ENCODE peak calls at places on chromosome 6, in ten cellular contexts. One of them, this sample, is unnamed. For H3K9me3, the result is how much of the 10 kb centered on the place peaks cover.

GRCh38 chr6:90212274-90212673 is 84.4 kb downstream of the BACH2 start:
- DNase-seq in H9: no peak
- DNase-seq in pancreas: no peak
- DNase-seq in adrenal gland: no peak
- DNase-seq in kidney: no peak
- DNase-seq in sigmoid colon: no peak
- DNase-seq in A549: no peak
- DNase-seq in right lobe of liver: no peak
- DNase-seq in neural progenitor cell: no peak
- DNase-seq in AG04450: no peak
- DNase-seq in this sample: no peak

GRCh38 chr6:20919677-20920385 is 385.6 kb downstream of the CDKAL1 start:
- DNase-seq in H9: no peak
- DNase-seq in pancreas: no peak
- DNase-seq in adrenal gland: no peak
- DNase-seq in kidney: no peak
- DNase-seq in sigmoid colon: no peak
- DNase-seq in A549: no peak
- DNase-seq in right lobe of liver: no peak
- DNase-seq in neural progenitor cell: no peak
- DNase-seq in AG04450: no peak
- DNase-seq in this sample: no peak

GRCh38 chr6:11042750-11043551 is 1.2 kb downstream of the ELOVL2 start:
- DNase-seq in H9: no peak
- DNase-seq in pancreas: no peak
- DNase-seq in adrenal gland: no peak
- DNase-seq in kidney: no peak
- DNase-seq in sigmoid colon: no peak
- DNase-seq in A549: no peak
- DNase-seq in right lobe of liver: no peak
- DNase-seq in neural progenitor cell: peak
- DNase-seq in AG04450: no peak
- DNase-seq in this sample: peak

GRCh38 chr6:71410164-71410566 is 121.6 kb downstream of the OGFRL1 start:
- DNase-seq in H9: no peak
- DNase-seq in pancreas: no peak
- DNase-seq in adrenal gland: no peak
- DNase-seq in kidney: no peak
- DNase-seq in sigmoid colon: no peak
- DNase-seq in A549: peak
- DNase-seq in right lobe of liver: no peak
- DNase-seq in neural progenitor cell: no peak
- DNase-seq in AG04450: no peak
- DNase-seq in this sample: no peak

GRCh38 chr6:113437571-113437970 is 419.6 kb upstream of the MARCKS start:
- DNase-seq in H9: no peak
- DNase-seq in pancreas: no peak
- DNase-seq in adrenal gland: no peak
- DNase-seq in kidney: no peak
- DNase-seq in sigmoid colon: no peak
- DNase-seq in A549: no peak
- DNase-seq in right lobe of liver: no peak
- DNase-seq in neural progenitor cell: no peak
- DNase-seq in AG04450: no peak
- DNase-seq in this sample: no peak

GRCh38 chr6:120378582-120379220 is 955.6 kb downstream of the TBC1D32 start:
- DNase-seq in H9: no peak
- DNase-seq in pancreas: no peak
- DNase-seq in adrenal gland: no peak
- DNase-seq in kidney: no peak
- DNase-seq in sigmoid colon: no peak
- DNase-seq in A549: peak
- DNase-seq in right lobe of liver: no peak
- DNase-seq in neural progenitor cell: peak
- DNase-seq in AG04450: no peak
- DNase-seq in this sample: peak

GRCh38 chr6:71123051-71123450 is 165.6 kb upstream of the OGFRL1 start:
- DNase-seq in H9: no peak
- DNase-seq in pancreas: no peak
- DNase-seq in adrenal gland: no peak
- DNase-seq in kidney: no peak
- DNase-seq in sigmoid colon: no peak
- DNase-seq in A549: no peak
- DNase-seq in right lobe of liver: no peak
- DNase-seq in neural progenitor cell: no peak
- DNase-seq in AG04450: no peak
- DNase-seq in this sample: no peak

GRCh38 chr6:137820425-137820824 is 46.6 kb upstream of the TNFAIP3 start:
- DNase-seq in H9: no peak
- DNase-seq in pancreas: no peak
- DNase-seq in adrenal gland: no peak
- DNase-seq in kidney: no peak
- DNase-seq in sigmoid colon: no peak
- DNase-seq in A549: no peak
- DNase-seq in right lobe of liver: no peak
- DNase-seq in neural progenitor cell: no peak
- DNase-seq in AG04450: no peak
- DNase-seq in this sample: no peak

GRCh38 chr6:16371401-16371800 is 133.0 kb downstream of the GMPR start:
- DNase-seq in H9: no peak
- DNase-seq in pancreas: no peak
- DNase-seq in adrenal gland: no peak
- DNase-seq in kidney: no peak
- DNase-seq in sigmoid colon: no peak
- DNase-seq in A549: no peak
- DNase-seq in right lobe of liver: no peak
- DNase-seq in neural progenitor cell: no peak
- DNase-seq in AG04450: no peak
- DNase-seq in this sample: no peak

GRCh38 chr6:3390698-3391097 is 66.2 kb downstream of the SLC22A23 start:
- DNase-seq in H9: no peak
- DNase-seq in pancreas: no peak
- DNase-seq in adrenal gland: peak
- DNase-seq in kidney: no peak
- DNase-seq in sigmoid colon: peak
- DNase-seq in A549: peak
- DNase-seq in right lobe of liver: peak
- DNase-seq in neural progenitor cell: no peak
- DNase-seq in AG04450: no peak
- DNase-seq in this sample: no peak

GRCh38 chr6:132960720-132961119 is 146.4 kb downstream of the RPS12 start:
- DNase-seq in H9: no peak
- DNase-seq in pancreas: no peak
- DNase-seq in adrenal gland: no peak
- DNase-seq in kidney: no peak
- DNase-seq in sigmoid colon: no peak
- DNase-seq in A549: no peak
- DNase-seq in right lobe of liver: no peak
- DNase-seq in neural progenitor cell: no peak
- DNase-seq in AG04450: no peak
- DNase-seq in this sample: no peak

GRCh38 chr6:68238097-68238597 is 396.9 kb upstream of the ADGRB3 start:
- DNase-seq in H9: no peak
- DNase-seq in pancreas: no peak
- DNase-seq in adrenal gland: no peak
- DNase-seq in kidney: no peak
- DNase-seq in sigmoid colon: no peak
- DNase-seq in A549: no peak
- DNase-seq in right lobe of liver: no peak
- DNase-seq in neural progenitor cell: no peak
- DNase-seq in AG04450: no peak
- DNase-seq in this sample: no peak

GRCh38 chr6:32082951-32083350 is 26.2 kb downstream of the TNXB start:
- DNase-seq in H9: no peak
- DNase-seq in pancreas: no peak
- DNase-seq in adrenal gland: peak
- DNase-seq in kidney: no peak
- DNase-seq in sigmoid colon: peak
- DNase-seq in A549: peak
- DNase-seq in right lobe of liver: no peak
- DNase-seq in neural progenitor cell: no peak
- DNase-seq in AG04450: no peak
- DNase-seq in this sample: no peak

GRCh38 chr6:33623895-33624381 is 2.8 kb downstream of the ITPR3 start:
- DNase-seq in H9: no peak
- DNase-seq in pancreas: no peak
- DNase-seq in adrenal gland: no peak
- DNase-seq in kidney: peak
- DNase-seq in sigmoid colon: no peak
- DNase-seq in A549: no peak
- DNase-seq in right lobe of liver: no peak
- DNase-seq in neural progenitor cell: no peak
- DNase-seq in AG04450: no peak
- DNase-seq in this sample: no peak
- TF ChIP-seq CTCF in H9: no peak
- TF ChIP-seq CTCF in pancreas: no peak
- TF ChIP-seq CTCF in adrenal gland: no peak
- TF ChIP-seq CTCF in kidney: no peak
- TF ChIP-seq CTCF in sigmoid colon: no peak
- TF ChIP-seq CTCF in A549: no peak
- TF ChIP-seq CTCF in right lobe of liver: no peak
- TF ChIP-seq CTCF in neural progenitor cell: no peak
- TF ChIP-seq CTCF in AG04450: no peak
- TF ChIP-seq CTCF in this sample: no peak

DNA sequence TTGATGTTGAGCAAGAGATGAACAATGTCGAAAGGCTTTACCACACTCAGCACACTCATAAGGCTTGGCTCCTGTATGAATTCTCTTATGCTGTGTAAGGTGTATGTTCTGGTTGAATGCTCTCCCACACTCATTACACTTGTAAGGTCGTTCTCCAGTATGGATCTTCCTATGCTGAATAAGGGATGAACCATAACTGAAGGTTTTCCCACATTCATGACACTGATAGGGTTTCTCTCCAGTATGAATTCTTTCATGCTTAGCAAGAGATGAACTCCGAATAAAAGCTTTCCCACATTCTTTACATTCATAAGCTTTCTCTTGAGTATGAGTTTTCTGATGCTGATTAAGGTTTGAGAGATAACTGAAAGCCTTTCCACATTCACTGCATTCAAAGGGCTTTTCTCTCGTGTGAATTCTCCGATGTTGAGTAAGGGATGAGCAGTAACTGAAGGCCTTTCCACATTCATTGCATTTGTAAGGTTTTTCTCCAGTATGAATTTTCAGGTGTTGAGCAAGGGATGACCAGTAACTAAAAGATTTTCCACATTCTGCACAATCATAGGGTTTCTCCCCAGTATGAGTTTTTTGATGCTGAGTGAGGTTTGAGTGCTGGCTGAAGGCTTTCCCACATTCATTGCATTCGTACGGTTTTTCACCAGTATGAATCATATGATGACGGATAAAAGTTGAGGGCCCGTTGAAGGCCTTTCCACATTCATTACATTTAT is 21.1 kb downstream of the ZNF184 start:
- DNase-seq in H9: no peak
- DNase-seq in pancreas: no peak
- DNase-seq in adrenal gland: no peak
- DNase-seq in kidney: no peak
- DNase-seq in sigmoid colon: no peak
- DNase-seq in A549: no peak
- DNase-seq in right lobe of liver: no peak
- DNase-seq in neural progenitor cell: no peak
- DNase-seq in AG04450: no peak
- DNase-seq in this sample: no peak
- H3K9me3 ChIP-seq in H9: half or more
- H3K9me3 ChIP-seq in pancreas: under half
- H3K9me3 ChIP-seq in adrenal gland: half or more
- H3K9me3 ChIP-seq in kidney: half or more
- H3K9me3 ChIP-seq in sigmoid colon: under half
- H3K9me3 ChIP-seq in A549: half or more
- H3K9me3 ChIP-seq in right lobe of liver: under half
- H3K9me3 ChIP-seq in neural progenitor cell: half or more
- H3K9me3 ChIP-seq in AG04450: under half
- H3K9me3 ChIP-seq in this sample: half or more

GRCh38 chr6:63305278-63305677 is 14.5 kb downstream of the LGSN start:
- DNase-seq in H9: no peak
- DNase-seq in pancreas: no peak
- DNase-seq in adrenal gland: no peak
- DNase-seq in kidney: no peak
- DNase-seq in sigmoid colon: no peak
- DNase-seq in A549: peak
- DNase-seq in right lobe of liver: no peak
- DNase-seq in neural progenitor cell: no peak
- DNase-seq in AG04450: no peak
- DNase-seq in this sample: no peak

GRCh38 chr6:63306446-63306845 is 13.3 kb downstream of the LGSN start:
- DNase-seq in H9: no peak
- DNase-seq in pancreas: no peak
- DNase-seq in adrenal gland: no peak
- DNase-seq in kidney: no peak
- DNase-seq in sigmoid colon: no peak
- DNase-seq in A549: no peak
- DNase-seq in right lobe of liver: no peak
- DNase-seq in neural progenitor cell: no peak
- DNase-seq in AG04450: no peak
- DNase-seq in this sample: no peak

GRCh38 chr6:63307581-63308246 is 12.1 kb downstream of the LGSN start:
- DNase-seq in H9: no peak
- DNase-seq in pancreas: no peak
- DNase-seq in adrenal gland: no peak
- DNase-seq in kidney: no peak
- DNase-seq in sigmoid colon: no peak
- DNase-seq in A549: peak
- DNase-seq in right lobe of liver: no peak
- DNase-seq in neural progenitor cell: peak
- DNase-seq in AG04450: peak
- DNase-seq in this sample: peak
- TF ChIP-seq CTCF in H9: peak
- TF ChIP-seq CTCF in pancreas: no peak
- TF ChIP-seq CTCF in adrenal gland: peak
- TF ChIP-seq CTCF in kidney: peak
- TF ChIP-seq CTCF in sigmoid colon: no peak
- TF ChIP-seq CTCF in A549: peak
- TF ChIP-seq CTCF in right lobe of liver: peak
- TF ChIP-seq CTCF in neural progenitor cell: peak
- TF ChIP-seq CTCF in AG04450: peak
- TF ChIP-seq CTCF in this sample: peak

GRCh38 chr6:140082867-140083297 is 708.4 kb upstream of the CITED2 start:
- DNase-seq in H9: no peak
- DNase-seq in pancreas: no peak
- DNase-seq in adrenal gland: peak
- DNase-seq in kidney: no peak
- DNase-seq in sigmoid colon: no peak
- DNase-seq in A549: no peak
- DNase-seq in right lobe of liver: no peak
- DNase-seq in neural progenitor cell: no peak
- DNase-seq in AG04450: no peak
- DNase-seq in this sample: no peak
- H3K9me3 ChIP-seq in H9: under half
- H3K9me3 ChIP-seq in pancreas: under half
- H3K9me3 ChIP-seq in adrenal gland: under half
- H3K9me3 ChIP-seq in kidney: under half
- H3K9me3 ChIP-seq in sigmoid colon: under half
- H3K9me3 ChIP-seq in A549: under half
- H3K9me3 ChIP-seq in right lobe of liver: under half
- H3K9me3 ChIP-seq in neural progenitor cell: under half
- H3K9me3 ChIP-seq in AG04450: under half
- H3K9me3 ChIP-seq in this sample: under half

GRCh38 chr6:136696783-136697364 is 95.4 kb downstream of the MAP3K5 start:
- DNase-seq in H9: no peak
- DNase-seq in pancreas: no peak
- DNase-seq in adrenal gland: no peak
- DNase-seq in kidney: no peak
- DNase-seq in sigmoid colon: no peak
- DNase-seq in A549: no peak
- DNase-seq in right lobe of liver: no peak
- DNase-seq in neural progenitor cell: no peak
- DNase-seq in AG04450: no peak
- DNase-seq in this sample: no peak
- TF ChIP-seq CTCF in H9: no peak
- TF ChIP-seq CTCF in pancreas: no peak
- TF ChIP-seq CTCF in adrenal gland: no peak
- TF ChIP-seq CTCF in kidney: no peak
- TF ChIP-seq CTCF in sigmoid colon: no peak
- TF ChIP-seq CTCF in A549: no peak
- TF ChIP-seq CTCF in right lobe of liver: no peak
- TF ChIP-seq CTCF in neural progenitor cell: no peak
- TF ChIP-seq CTCF in AG04450: no peak
- TF ChIP-seq CTCF in this sample: no peak

This sample was measured in WERI-Rb-1.